ENCODE peak calls at places on chromosomes 4 and X, in ten cellular contexts. One of them, this sample, is unnamed.

GRCh38 chr4:8086751-8087445 is 71.7 kb downstream of the ABLIM2 start:
- DNase-seq in NCI-H774: no peak
- DNase-seq in endodermal cell: no peak
- DNase-seq in GM23248: no peak
- DNase-seq in lower leg skin: no peak
- DNase-seq in mesothelial cell of epicardium: no peak
- DNase-seq in HCEC 1CT: no peak
- DNase-seq in amniotic stem cell: no peak
- DNase-seq in cerebellum: no peak
- DNase-seq in lung microvascular endothelial cell: no peak
- DNase-seq in this sample: no peak

GRCh38 chr4:159434496-159435241 is 331.8 kb downstream of the RAPGEF2 start:
- DNase-seq in amniotic stem cell: no peak
- DNase-seq in lower leg skin: no peak
- DNase-seq in mesothelial cell of epicardium: no peak
- DNase-seq in HCEC 1CT: peak; percentile 8
- DNase-seq in cerebellum: no peak
- DNase-seq in endodermal cell: no peak
- DNase-seq in NCI-H774: no peak
- DNase-seq in GM23248: peak; percentile 66
- DNase-seq in lung microvascular endothelial cell: no peak
- DNase-seq in this sample: no peak

GRCh38 chrX:109393859-109394258 is 88.0 kb downstream of the GUCY2F start:
- DNase-seq in lung microvascular endothelial cell: no peak
- DNase-seq in amniotic stem cell: no peak
- DNase-seq in HCEC 1CT: peak; percentile 1
- DNase-seq in GM23248: no peak
- DNase-seq in NCI-H774: no peak
- DNase-seq in endodermal cell: peak; percentile 72
- DNase-seq in cerebellum: no peak
- DNase-seq in lower leg skin: no peak
- DNase-seq in mesothelial cell of epicardium: no peak
- DNase-seq in this sample: no peak

GRCh38 chr4:53614616-53615015 is 23.3 kb upstream of the LNX1 start:
- DNase-seq in lower leg skin: no peak
- DNase-seq in NCI-H774: no peak
- DNase-seq in mesothelial cell of epicardium: no peak
- DNase-seq in endodermal cell: peak; percentile 74
- DNase-seq in HCEC 1CT: no peak
- DNase-seq in lung microvascular endothelial cell: no peak
- DNase-seq in cerebellum: no peak
- DNase-seq in GM23248: peak; percentile 7
- DNase-seq in amniotic stem cell: no peak
- DNase-seq in this sample: no peak

GRCh38 chr4:159503243-159503642 is 400.4 kb downstream of the RAPGEF2 start:
- DNase-seq in mesothelial cell of epicardium: no peak
- DNase-seq in cerebellum: no peak
- DNase-seq in HCEC 1CT: no peak
- DNase-seq in lower leg skin: no peak
- DNase-seq in endodermal cell: peak; percentile 52
- DNase-seq in NCI-H774: no peak
- DNase-seq in GM23248: no peak
- DNase-seq in lung microvascular endothelial cell: no peak
- DNase-seq in amniotic stem cell: no peak
- DNase-seq in this sample: no peak

GRCh38 chr4:46937493-46937892 is 28.4 kb upstream of the COX7B2 start:
- DNase-seq in mesothelial cell of epicardium: no peak
- DNase-seq in HCEC 1CT: no peak
- DNase-seq in NCI-H774: no peak
- DNase-seq in cerebellum: peak; percentile 1
- DNase-seq in lung microvascular endothelial cell: peak; percentile 40
- DNase-seq in GM23248: peak; percentile 2
- DNase-seq in lower leg skin: no peak
- DNase-seq in endodermal cell: no peak
- DNase-seq in amniotic stem cell: no peak
- DNase-seq in this sample: no peak

GRCh38 chr4:86961103-86961502 is 26.3 kb downstream of the AFF1 start:
- DNase-seq in GM23248: no peak
- DNase-seq in NCI-H774: no peak
- DNase-seq in amniotic stem cell: no peak
- DNase-seq in HCEC 1CT: no peak
- DNase-seq in cerebellum: no peak
- DNase-seq in endodermal cell: no peak
- DNase-seq in mesothelial cell of epicardium: no peak
- DNase-seq in lower leg skin: no peak
- DNase-seq in lung microvascular endothelial cell: no peak
- DNase-seq in this sample: no peak

GRCh38 chr4:151517896-151518295 is 108.9 kb downstream of the FHIP1A start:
- DNase-seq in GM23248: no peak
- DNase-seq in HCEC 1CT: no peak
- DNase-seq in NCI-H774: no peak
- DNase-seq in cerebellum: no peak
- DNase-seq in lung microvascular endothelial cell: no peak
- DNase-seq in endodermal cell: no peak
- DNase-seq in amniotic stem cell: no peak
- DNase-seq in mesothelial cell of epicardium: no peak
- DNase-seq in lower leg skin: no peak
- DNase-seq in this sample: no peak

GRCh38 chrX:135572436-135572835 is 52.0 kb downstream of the INTS6L start:
- DNase-seq in endodermal cell: no peak
- DNase-seq in amniotic stem cell: no peak
- DNase-seq in NCI-H774: no peak
- DNase-seq in lower leg skin: no peak
- DNase-seq in mesothelial cell of epicardium: no peak
- DNase-seq in lung microvascular endothelial cell: peak; percentile 7
- DNase-seq in cerebellum: no peak
- DNase-seq in GM23248: peak; percentile 16
- DNase-seq in HCEC 1CT: no peak
- DNase-seq in this sample: no peak

GRCh38 chr4:108370291-108370690 is 201.6 kb upstream of the LEF1 start:
- DNase-seq in HCEC 1CT: no peak
- DNase-seq in lung microvascular endothelial cell: no peak
- DNase-seq in GM23248: no peak
- DNase-seq in cerebellum: no peak
- DNase-seq in amniotic stem cell: no peak
- DNase-seq in NCI-H774: no peak
- DNase-seq in mesothelial cell of epicardium: no peak
- DNase-seq in lower leg skin: no peak
- DNase-seq in endodermal cell: no peak
- DNase-seq in this sample: no peak

GRCh38 chr4:185395255-185395955 is at the start of gene LRP2BP:
- DNase-seq in HCEC 1CT: no peak
- DNase-seq in cerebellum: peak; percentile 91
- DNase-seq in NCI-H774: peak; percentile 26
- DNase-seq in GM23248: peak; percentile 36
- DNase-seq in lower leg skin: no peak
- DNase-seq in endodermal cell: no peak
- DNase-seq in amniotic stem cell: no peak
- DNase-seq in mesothelial cell of epicardium: no peak
- DNase-seq in lung microvascular endothelial cell: peak; percentile 47
- DNase-seq in this sample: no peak